ENCODE peak calls at places on chromosomes 3 and 15, in five cellular contexts. M is T-helper 2 cell, N is HepG2, U is left ventricle myocardium inferior, D is ACHN. J is an unnamed sample.

GRCh38 chr15:79168922-79169322 is 78.3 kb upstream of the RASGRF1 start:
- DNase-seq in M (no peak), N (peak; percentile 74), U (peak; percentile 45), D (peak; percentile 56), J (peak; percentile 72)

GRCh38 chr15:35545316-35545824 is 595 bp downstream of the DPH6 start:
- DNase-seq in M (no peak), N (peak; percentile 6), U (peak; percentile 47), D (peak; percentile 62), J (peak; percentile 78)

GRCh38 chr3:58005662-58006061 is 2.6 kb upstream of the FLNB start:
- DNase-seq in M (no peak), N (peak; percentile 74), U (no peak), D (no peak), J (peak; percentile 66)

GRCh38 chr3:111610189-111610588 is 15.0 kb upstream of the ZBED2 start:
- DNase-seq in M (peak; percentile 15), N (no peak), U (no peak), D (no peak), J (no peak)

GRCh38 chr3:43747641-43748040 is 56.9 kb downstream of the ABHD5 start:
- DNase-seq in M (no peak), N (no peak), U (no peak), D (no peak), J (no peak)

GRCh38 chr3:9415485-9416138 is 18.2 kb downstream of the SETD5 start:
- DNase-seq in M (no peak), N (no peak), U (no peak), D (no peak), J (no peak)

GRCh38 chr3:131083190-131083863 is 56.6 kb downstream of the NEK11 start:
- DNase-seq in M (no peak), N (no peak), U (peak; percentile 59), D (no peak), J (peak; percentile 43)

GRCh38 chr3:87318609-87319008 is 42.2 kb upstream of the POU1F1 start:
- DNase-seq in M (no peak), N (no peak), U (no peak), D (no peak), J (no peak)

GRCh38 chr3:48709051-48709461 is 8.0 kb downstream of the IP6K2 start:
- DNase-seq in M (no peak), N (no peak), U (no peak), D (peak; percentile 50), J (no peak)

GRCh38 chr15:88705769-88706165 is 67.0 kb downstream of the ISG20 start:
- DNase-seq in M (no peak), N (no peak), U (no peak), D (no peak), J (no peak)

GRCh38 chr15:80870893-80871292 is 91.7 kb downstream of the CEMIP start:
- DNase-seq in M (no peak), N (no peak), U (no peak), D (no peak), J (no peak)

GRCh38 chr3:18425641-18426403 is 683 bp upstream of the SATB1 start:
- DNase-seq in M (peak; percentile 62), N (no peak), U (peak; percentile 52), D (no peak), J (peak; percentile 71)

GRCh38 chr3:62374375-62374876 is 1.1 kb upstream of the FEZF2 start:
- DNase-seq in M (no peak), N (no peak), U (no peak), D (peak; percentile 5), J (no peak)

GRCh38 chr3:26750263-26750662 is 127.7 kb downstream of the LRRC3B start:
- DNase-seq in M (no peak), N (no peak), U (no peak), D (no peak), J (no peak)

GRCh38 chr15:56307180-56307579 is 58.0 kb upstream of the TEX9 start:
- DNase-seq in M (no peak), N (no peak), U (no peak), D (no peak), J (no peak)

GRCh38 chr3:51796859-51797258 is 17.8 kb upstream of the IQCF6 start:
- DNase-seq in M (no peak), N (no peak), U (no peak), D (no peak), J (no peak)

GRCh38 chr15:80475572-80475971 is 71.4 kb downstream of the ARNT2 start:
- DNase-seq in M (no peak), N (no peak), U (no peak), D (no peak), J (no peak)

GRCh38 chr3:131224886-131225550 is 156.6 kb upstream of the NUDT16 start:
- DNase-seq in M (no peak), N (no peak), U (no peak), D (no peak), J (no peak)

GRCh38 chr15:77839970-77840609 is 207.4 kb upstream of the LINGO1 start:
- DNase-seq in M (no peak), N (no peak), U (no peak), D (no peak), J (no peak)

GRCh38 chr3:132164469-132165092 is 129.8 kb upstream of the CPNE4 start:
- DNase-seq in M (no peak), N (peak; percentile 4), U (no peak), D (no peak), J (peak; percentile 53)

GRCh38 chr15:28192772-28193171 is 93.7 kb upstream of the OCA2 start:
- DNase-seq in M (no peak), N (no peak), U (no peak), D (no peak), J (no peak)

GRCh38 chr15:79923515-79924169 is 26.8 kb upstream of the MTHFS start:
- DNase-seq in M (peak; percentile 95), N (peak; percentile 93), U (peak; percentile 93), D (peak; percentile 95), J (peak; percentile 98)

GRCh38 chr3:11120091-11120845 is 34.0 kb upstream of the HRH1 start:
- DNase-seq in M (no peak), N (no peak), U (no peak), D (no peak), J (no peak)

GRCh38 chr3:101935081-101935480 is 85.8 kb downstream of the NFKBIZ start:
- DNase-seq in M (no peak), N (no peak), U (no peak), D (no peak), J (no peak)